ENCODE peak calls at places on chromosomes 13 and 19, in four cellular contexts. N is tibial nerve; F is cardiac muscle cell; C is CD4-positive, CD25-positive, alpha-beta regulatory T cell. U is an unnamed sample. For H3K4me1, the result is how much of the 10 kb centered on the place peaks cover.

GRCh38 chr19:55585658-55586339 is 5.2 kb upstream of the ZNF579 start:
- DNase-seq in N (no peak), C (peak), F (peak), U (peak)

GRCh38 chr19:35459414-35460082 is 11.5 kb downstream of the FFAR2 start:
- DNase-seq in C (no peak), F (no peak), N (peak), U (peak)

GRCh38 chr13:46354143-46355087 is 32.6 kb downstream of the RUBCNL start:
- DNase-seq in N (no peak), F (no peak), C (no peak), U (no peak)

GRCh38 chr19:49435670-49436069 is 5.7 kb downstream of the SLC17A7 start:
- DNase-seq in C (no peak), N (no peak), F (no peak), U (no peak)

GRCh38 chr13:54511356-54511755 is 1482.7 kb downstream of the OLFM4 start:
- DNase-seq in C (no peak), N (no peak), F (no peak), U (no peak)

GRCh38 chr19:19064811-19065745 is 1.3 kb downstream of the SLC25A42 start:
- DNase-seq in C (no peak), F (peak), N (no peak), U (no peak)

GRCh38 chr13:26198116-26198515 is 24.0 kb downstream of the RNF6 start:
- DNase-seq in F (no peak), C (no peak), N (no peak), U (no peak)

GRCh38 chr13:99421271-99421670 is 80.0 kb upstream of the TM9SF2 start:
- DNase-seq in F (no peak), C (no peak), N (no peak), U (no peak)

GRCh38 chr19:29815231-29815630 is 3.4 kb downstream of the CCNE1 start:
- DNase-seq in F (no peak), N (no peak), C (no peak), U (no peak)

GRCh38 chr13:43687038-43687437 is 99.7 kb downstream of the ENOX1 start:
- DNase-seq in F (no peak), N (no peak), C (no peak), U (no peak)

GRCh38 chr19:40604647-40605200 is 3.6 kb downstream of the LTBP4 start:
- DNase-seq in C (no peak), F (no peak), N (no peak), U (no peak)

GRCh38 chr19:40601061-40601973 is at the start of gene LTBP4:
- DNase-seq in N (no peak), F (peak), C (peak), U (peak)

GRCh38 chr19:40603071-40603718 is 2.0 kb downstream of the LTBP4 start:
- DNase-seq in C (no peak), N (no peak), F (peak), U (no peak)

GRCh38 chr19:40605201-40605971 is 4.2 kb downstream of the LTBP4 start:
- DNase-seq in N (no peak), F (peak), C (peak), U (peak)

DNA sequence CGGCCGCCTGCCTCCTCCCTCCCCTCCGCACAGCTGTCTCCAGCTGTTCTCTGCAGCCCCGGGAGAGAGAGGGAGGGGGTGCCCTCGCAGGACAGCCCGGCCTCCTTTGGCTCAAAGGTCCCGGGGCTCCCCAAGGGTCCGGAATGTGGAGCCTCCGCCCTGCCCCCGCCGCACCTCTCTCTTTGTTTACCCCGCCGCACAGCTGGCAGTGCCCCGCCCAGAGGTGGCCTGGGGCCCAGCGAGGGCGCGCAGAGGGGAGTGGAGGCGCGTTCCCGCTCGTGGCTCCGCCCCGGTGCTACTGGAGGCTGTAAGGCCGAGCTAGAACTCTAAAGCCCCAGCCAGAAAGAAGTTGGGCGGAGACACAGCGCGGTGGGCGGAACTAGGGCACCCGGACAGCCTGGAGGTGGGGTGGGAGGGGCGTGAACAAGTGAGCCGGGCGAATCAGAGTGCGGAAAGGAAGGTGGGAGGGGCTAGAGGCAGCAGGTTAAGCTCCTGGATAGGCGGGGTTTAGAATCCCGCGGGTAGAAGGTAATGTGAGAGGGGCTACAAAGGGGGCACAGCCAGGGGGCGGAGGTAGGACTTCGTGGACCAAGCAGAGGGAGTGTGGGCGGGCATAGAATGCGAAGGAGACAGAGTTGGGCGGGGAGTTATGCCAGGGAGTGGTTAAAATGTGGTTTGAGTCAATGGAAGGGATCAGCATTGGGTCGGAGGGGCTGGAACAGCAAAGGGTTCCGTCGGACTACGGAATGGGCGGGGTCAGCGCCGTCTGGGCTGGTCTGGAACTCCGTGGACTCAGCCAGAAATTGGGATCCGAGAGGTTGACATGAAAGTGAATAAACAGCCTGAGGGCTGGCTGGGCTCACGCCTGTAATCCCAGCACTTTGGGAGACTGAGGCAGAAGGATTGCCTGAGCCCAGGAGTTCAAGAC is 2.8 kb downstream of the LTBP4 start:
- DNase-seq in N (peak), C (peak), F (peak), U (peak)
- H3K4me1 ChIP-seq in N (half or more), C (half or more), F (under half), U (under half)

GRCh38 chr19:11194173-11194572 is 3.2 kb downstream of the KANK2 start:
- DNase-seq in F (no peak), C (no peak), N (no peak), U (no peak)

GRCh38 chr19:11194657-11195056 is 2.7 kb downstream of the KANK2 start:
- DNase-seq in N (no peak), F (no peak), C (no peak), U (no peak)

GRCh38 chr19:11195169-11195568 is 2.2 kb downstream of the KANK2 start:
- DNase-seq in F (no peak), N (no peak), C (no peak), U (no peak)

GRCh38 chr19:11191934-11192333 is 5.4 kb downstream of the KANK2 start:
- DNase-seq in N (no peak), F (no peak), C (no peak), U (no peak)

GRCh38 chr19:11192957-11193939 is 4.1 kb downstream of the KANK2 start:
- DNase-seq in C (no peak), N (no peak), F (no peak), U (no peak)
- H3K4me1 ChIP-seq in C (under half), N (half or more), F (under half), U (under half)

GRCh38 chr13:94710881-94711560 is 1.3 kb downstream of the SOX21 start:
- DNase-seq in N (no peak), F (no peak), C (no peak), U (no peak)
- H3K4me1 ChIP-seq in N (half or more), F (under half), C (under half), U (under half)

GRCh38 chr13:30306762-30307193 is 573 bp downstream of the KATNAL1 start:
- DNase-seq in F (peak), N (peak), C (peak), U (peak)

GRCh38 chr13:30307194-30307965 is at the start of gene KATNAL1:
- DNase-seq in C (peak), N (peak), F (peak), U (peak)

GRCh38 chr13:30308548-30308947 is 1.2 kb upstream of the KATNAL1 start:
- DNase-seq in F (peak), N (no peak), C (no peak), U (no peak)

GRCh38 chr13:30305456-30305855 is 1.9 kb downstream of the KATNAL1 start:
- DNase-seq in N (no peak), C (no peak), F (no peak), U (no peak)

DNA sequence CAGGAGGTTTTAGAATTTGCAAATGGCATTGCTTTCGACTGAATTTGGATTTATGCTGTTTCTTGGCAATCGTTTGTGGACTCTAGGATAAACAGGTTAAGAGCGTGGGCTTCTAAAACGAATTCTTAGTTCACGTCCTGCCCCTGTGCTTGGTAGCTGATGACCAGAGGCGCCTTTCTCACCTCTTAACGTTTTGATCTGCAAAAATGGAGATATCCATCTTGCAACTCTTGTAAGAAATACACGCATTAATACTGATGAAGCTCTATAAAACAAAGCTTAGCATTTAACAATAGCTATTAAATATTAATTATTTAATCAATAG is 577 bp upstream of the KATNAL1 start:
- DNase-seq in F (no peak), C (no peak), N (no peak), U (no peak)
- H3K4me1 ChIP-seq in F (under half), C (under half), N (half or more), U (under half)

DNA sequence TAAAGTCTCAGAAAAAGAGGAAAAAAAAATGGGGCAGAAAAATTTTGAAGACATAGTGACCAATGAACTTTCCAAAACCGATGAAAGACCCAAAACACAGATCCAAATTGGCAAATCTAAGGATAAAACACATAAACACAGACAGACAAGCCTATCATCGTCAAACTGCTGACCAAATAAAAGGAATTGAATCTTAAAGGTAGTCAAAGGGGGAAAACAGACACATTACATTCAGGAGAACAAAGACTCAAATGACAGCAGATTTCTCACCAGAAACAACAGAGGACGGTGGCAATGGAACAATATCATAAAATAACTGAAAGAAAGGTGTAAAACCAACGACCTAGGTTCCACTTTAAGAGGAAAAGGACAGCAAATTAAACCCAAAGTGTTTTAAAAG is 10.2 kb downstream of the RBM26 start:
- DNase-seq in N (no peak), F (no peak), C (no peak), U (no peak)
- H3K4me1 ChIP-seq in N (under half), F (under half), C (under half), U (under half)

DNA sequence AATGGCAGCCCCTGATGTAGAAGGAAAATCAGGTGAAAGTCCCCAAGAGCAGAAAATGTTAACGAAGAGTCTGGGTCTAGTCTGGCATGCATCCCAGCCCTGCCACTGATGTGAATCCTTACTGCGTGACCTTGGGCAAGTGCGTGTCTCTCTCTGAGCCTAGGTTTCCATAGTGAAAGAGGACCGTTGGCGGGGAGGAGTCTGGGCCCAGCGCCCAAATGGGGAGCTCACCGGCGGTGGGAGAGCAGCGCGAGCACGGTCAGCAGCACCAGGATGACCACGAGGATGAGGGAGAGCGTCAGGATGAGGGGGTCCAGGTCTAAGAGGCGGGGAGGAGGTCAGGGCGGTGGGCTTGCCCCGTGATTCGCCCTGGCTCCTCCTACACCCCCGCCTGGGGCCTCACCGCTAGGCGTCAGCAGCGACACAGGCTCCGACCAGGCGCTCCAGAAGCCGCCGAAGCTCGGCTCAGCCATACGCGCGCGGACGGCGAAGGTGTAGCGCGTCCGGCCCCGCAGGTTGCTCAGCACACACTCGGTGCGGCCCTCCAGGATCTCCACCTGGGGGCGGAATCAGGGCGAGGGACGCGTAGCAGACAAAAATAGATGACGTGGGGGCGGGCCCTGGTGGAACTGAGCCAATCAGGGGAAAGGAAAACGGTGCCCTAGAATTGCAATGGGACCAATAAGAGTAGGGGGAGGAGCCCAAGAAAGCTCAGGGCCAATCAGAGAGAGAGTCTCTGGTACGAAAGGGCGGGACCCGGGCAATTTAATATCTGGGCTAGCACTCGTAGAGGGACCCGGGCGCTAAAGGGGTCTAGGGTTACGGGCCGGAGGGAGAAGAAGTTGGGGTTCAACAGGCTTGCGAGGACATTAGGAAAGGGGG is 3.2 kb downstream of the EPOR start:
- DNase-seq in N (peak), F (peak), C (peak), U (peak)
- H3K4me1 ChIP-seq in N (half or more), F (under half), C (half or more), U (under half)

GRCh38 chr19:40717880-40718773 is 1.2 kb downstream of the ITPKC start:
- DNase-seq in F (peak), N (peak), C (no peak), U (peak)

GRCh38 chr19:40716655-40717324 is at the start of the genes COQ8B and ITPKC:
- DNase-seq in C (peak), N (peak), F (peak), U (peak)

GRCh38 chr19:40718774-40719391 is 2.0 kb downstream of the ITPKC start:
- DNase-seq in C (no peak), N (peak), F (peak), U (peak)

GRCh38 chr19:40716031-40716654 is 543 bp downstream of the COQ8B start:
- DNase-seq in F (no peak), C (peak), N (peak), U (no peak)

DNA sequence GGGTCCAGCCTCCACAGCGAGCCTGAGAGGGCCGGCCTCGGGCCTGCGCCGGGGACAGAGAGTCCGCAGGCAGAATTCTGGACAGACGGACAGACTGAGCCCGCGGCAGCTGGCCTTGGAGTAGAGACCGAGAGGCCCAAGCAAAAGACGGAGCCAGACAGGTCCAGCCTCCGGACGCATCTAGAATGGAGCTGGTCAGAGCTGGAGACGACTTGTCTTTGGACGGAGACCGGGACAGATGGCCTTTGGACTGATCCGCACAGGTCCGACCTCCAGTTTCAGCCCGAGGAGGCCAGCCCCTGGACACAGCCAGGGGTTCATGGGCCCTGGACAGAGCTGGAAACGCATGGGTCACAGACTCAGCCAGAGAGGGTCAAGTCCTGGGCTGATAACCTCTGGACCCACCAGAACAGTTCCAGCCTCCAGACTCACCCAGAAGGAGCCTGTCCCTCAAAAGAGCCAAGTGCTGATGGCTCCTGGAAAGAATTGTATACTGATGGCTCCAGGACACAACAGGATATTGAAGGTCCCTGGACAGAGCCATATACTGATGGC is 490 bp downstream of the ITPKC start:
- DNase-seq in C (no peak), F (no peak), N (peak), U (peak)
- H3K4me1 ChIP-seq in C (half or more), F (under half), N (half or more), U (under half)

DNA sequence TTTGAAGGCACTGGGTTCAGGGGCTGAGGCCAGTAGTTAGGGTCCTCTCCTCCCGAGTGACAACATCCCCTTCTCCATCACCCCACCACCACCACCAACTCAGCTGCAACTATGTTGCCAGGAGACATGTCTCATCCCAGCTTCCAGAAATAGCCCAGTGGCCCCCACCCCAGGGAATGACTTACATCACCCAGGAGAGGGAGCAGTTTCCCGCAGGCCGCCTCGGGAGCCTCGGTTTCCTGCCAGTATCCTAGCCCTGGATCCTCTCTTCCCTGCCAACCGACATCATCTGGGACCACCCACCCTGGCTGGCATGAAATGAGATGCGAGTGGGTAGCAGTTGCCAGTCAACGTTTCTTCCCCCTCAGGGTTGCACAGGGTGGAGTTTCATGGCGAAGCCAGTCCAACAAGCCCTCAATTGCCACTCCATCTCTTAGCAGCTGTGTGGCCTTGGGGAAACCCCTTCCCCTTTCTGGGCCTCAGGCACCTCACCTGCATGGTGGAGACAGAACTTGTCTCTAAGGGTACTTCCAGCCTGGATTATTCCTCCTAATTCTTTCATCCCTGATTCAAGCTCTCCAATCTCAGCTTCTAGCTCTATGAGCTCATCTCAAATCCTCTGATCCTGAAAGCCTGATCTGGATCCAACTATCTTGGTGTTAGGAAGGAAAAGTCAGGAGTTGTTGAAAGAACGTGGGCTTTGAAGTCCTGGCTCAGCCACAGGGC is 3.9 kb upstream of the GSK3A start:
- DNase-seq in N (peak), C (no peak), F (peak), U (peak)
- H3K4me1 ChIP-seq in N (half or more), C (under half), F (under half), U (under half)

DNA sequence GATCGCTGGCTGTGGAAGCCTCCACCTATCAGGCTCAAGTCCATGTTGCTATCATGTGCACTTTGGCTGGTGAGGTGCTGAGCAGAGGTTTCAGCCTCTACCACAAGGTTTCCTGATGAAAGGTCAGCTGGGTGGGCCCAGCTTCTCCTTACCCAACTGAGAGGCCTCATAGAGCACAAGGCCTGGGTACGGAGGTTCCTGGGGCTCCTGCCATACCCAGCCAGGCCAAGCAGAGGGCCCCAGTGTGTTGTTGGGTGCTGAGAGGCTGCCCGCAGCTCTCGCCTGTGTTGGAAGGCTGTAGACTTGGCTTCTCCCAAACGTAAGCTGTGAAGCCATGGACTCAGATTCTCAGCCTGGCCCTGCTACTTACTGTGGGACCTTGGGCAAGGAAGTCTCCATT is 28.2 kb downstream of the ACTN4 start:
- DNase-seq in C (no peak), F (no peak), N (no peak), U (no peak)
- H3K4me1 ChIP-seq in C (half or more), F (under half), N (half or more), U (under half)